ENCODE peak calls at places on chromosomes 7 and 10, in seven cellular contexts. Q, N, Z, J, O, F and V are unnamed samples.

GRCh38 chr10:132468651-132469050 is 68.9 kb upstream of the INPP5A start:
- DNase-seq in Q (no peak), N (no peak), Z (no peak), J (no peak), O (peak), F (no peak), V (no peak)

GRCh38 chr10:3714957-3715356 is 70.1 kb downstream of the KLF6 start:
- DNase-seq in Q (no peak), N (no peak), Z (no peak), J (no peak), O (no peak), F (no peak), V (no peak)

GRCh38 chr10:87817873-87818504 is at the start of gene ATAD1:
- DNase-seq in Q (peak), N (peak), Z (peak), J (peak), O (peak), F (peak), V (peak)

GRCh38 chr7:67738-68395 is 124.5 kb upstream of the FAM20C start:
- DNase-seq in Q (no peak), N (no peak), Z (no peak), J (no peak), O (no peak), F (no peak), V (peak)

GRCh38 chr7:151990567-151990966 is 34.3 kb downstream of the GALNTL5 start:
- DNase-seq in Q (no peak), N (no peak), Z (no peak), J (no peak), O (no peak), F (no peak), V (no peak)

GRCh38 chr7:35003679-35004278 is 33.5 kb downstream of the DPY19L1 start:
- DNase-seq in Q (no peak), N (no peak), Z (no peak), J (no peak), O (no peak), F (no peak), V (peak)

GRCh38 chr10:101284171-101285092 is 55.2 kb upstream of the LBX1 start:
- DNase-seq in Q (no peak), N (no peak), Z (no peak), J (no peak), O (no peak), F (no peak), V (no peak)

GRCh38 chr7:121398246-121398645 is 2.1 kb upstream of the FAM3C start:
- DNase-seq in Q (peak), N (no peak), Z (no peak), J (no peak), O (no peak), F (peak), V (no peak)

GRCh38 chr10:3935141-3935540 is 150.1 kb upstream of the KLF6 start:
- DNase-seq in Q (no peak), N (peak), Z (peak), J (no peak), O (peak), F (no peak), V (no peak)

GRCh38 chr7:63041786-63042185 is 956.9 kb upstream of the ZNF722 start:
- DNase-seq in Q (no peak), N (no peak), Z (no peak), J (no peak), O (no peak), F (no peak), V (no peak)

GRCh38 chr10:77074104-77074638 is 563.4 kb downstream of the KCNMA1 start:
- DNase-seq in Q (no peak), N (no peak), Z (no peak), J (no peak), O (no peak), F (no peak), V (no peak)

GRCh38 chr7:47266131-47266706 is 315.7 kb downstream of the TNS3 start:
- DNase-seq in Q (peak), N (peak), Z (no peak), J (peak), O (peak), F (peak), V (no peak)

GRCh38 chr10:122044713-122045112 is 55.8 kb downstream of the TACC2 start:
- DNase-seq in Q (no peak), N (no peak), Z (no peak), J (no peak), O (no peak), F (no peak), V (no peak)

GRCh38 chr7:34823650-34824258 is 165.7 kb downstream of the NPSR1 start:
- DNase-seq in Q (peak), N (peak), Z (peak), J (peak), O (peak), F (no peak), V (no peak)

GRCh38 chr7:24894670-24895221 is 85.2 kb downstream of the OSBPL3 start:
- DNase-seq in Q (no peak), N (no peak), Z (no peak), J (no peak), O (no peak), F (no peak), V (no peak)

GRCh38 chr7:2099036-2099957 is 133.4 kb downstream of the MAD1L1 start:
- DNase-seq in Q (no peak), N (peak), Z (no peak), J (no peak), O (peak), F (no peak), V (no peak)

GRCh38 chr10:60848680-60849079 is 70.4 kb downstream of the CDK1 start:
- DNase-seq in Q (no peak), N (no peak), Z (no peak), J (no peak), O (no peak), F (no peak), V (no peak)

GRCh38 chr7:28638914-28639313 is 226.6 kb downstream of the CREB5 start:
- DNase-seq in Q (no peak), N (no peak), Z (no peak), J (no peak), O (no peak), F (no peak), V (no peak)